ENCODE peak calls at places on chromosomes 6 and 20, in eight cellular contexts. I is GM23338; R is endodermal cell; U is SJSA1; O is psoas muscle; P is fibroblast of lung; M is CD4-positive, CD25-positive, alpha-beta regulatory T cell; E is small intestine. A is an unnamed sample. For H3K27me3, the result is how much of the 10 kb centered on the place peaks cover.

GRCh38 chr20:9480066-9480465 is 34.3 kb upstream of the LAMP5 start:
- DNase-seq in M (no peak), O (no peak), U (no peak), R (no peak), E (no peak), P (no peak), I (no peak), A (no peak)

GRCh38 chr6:106866875-106867658 is 107.5 kb downstream of the CD24 start:
- DNase-seq in M (no peak), I (peak), U (no peak), P (no peak), E (no peak), O (no peak), R (no peak), A (no peak)

GRCh38 chr6:155850408-155850841 is 394.8 kb upstream of the NOX3 start:
- DNase-seq in O (no peak), I (no peak), P (peak), R (no peak), M (no peak), E (no peak), U (no peak), A (peak)

GRCh38 chr20:728022-728944 is 40.0 kb downstream of the SLC52A3 start:
- DNase-seq in E (no peak), U (no peak), M (peak), P (peak), I (peak), R (peak), O (peak), A (peak)

GRCh38 chr20:63538204-63539091 is 1.3 kb upstream of the PTK6 start:
- DNase-seq in E (peak), M (peak), P (peak), R (no peak), I (peak), U (peak), O (no peak), A (peak)

GRCh38 chr6:1554241-1554880 is 55.4 kb upstream of the FOXC1 start:
- DNase-seq in R (no peak), P (peak), I (no peak), E (peak), O (no peak), U (no peak), M (no peak), A (no peak)

GRCh38 chr20:1033751-1034419 is 31.8 kb upstream of the RSPO4 start:
- DNase-seq in O (no peak), E (no peak), I (no peak), R (no peak), P (no peak), M (no peak), U (no peak), A (no peak)

GRCh38 chr6:42136508-42137191 is 5.8 kb downstream of the C6orf132 start:
- DNase-seq in R (peak), U (no peak), O (no peak), P (peak), M (peak), E (peak), I (peak), A (peak)

GRCh38 chr6:24926192-24926591 is 9.6 kb downstream of the RIPOR2 start:
- DNase-seq in I (no peak), U (no peak), P (no peak), R (no peak), O (no peak), M (no peak), E (no peak), A (no peak)

GRCh38 chr20:64086801-64087200 is 2.6 kb upstream of the LKAAEAR1 start:
- DNase-seq in P (no peak), O (no peak), E (no peak), M (no peak), R (no peak), U (no peak), I (no peak), A (peak)

GRCh38 chr6:38973178-38974057 is 75.2 kb upstream of the GLP1R start:
- DNase-seq in E (peak), R (no peak), U (no peak), I (peak), P (peak), O (no peak), M (peak), A (peak)

GRCh38 chr6:157995458-157995857 is 13.8 kb downstream of the SYNJ2 start:
- DNase-seq in O (no peak), R (no peak), E (no peak), U (no peak), I (no peak), M (no peak), P (no peak), A (no peak)

GRCh38 chr20:51536116-51537069 is 6.1 kb downstream of the NFATC2 start:
- DNase-seq in I (no peak), M (no peak), P (no peak), O (no peak), R (no peak), U (no peak), E (no peak), A (no peak)

GRCh38 chr6:170416959-170417606 is 110.5 kb downstream of the FAM120B start:
- DNase-seq in I (no peak), E (no peak), P (no peak), U (no peak), M (no peak), R (peak), O (no peak), A (no peak)

GRCh38 chr20:21663465-21663864 is 42.0 kb upstream of the PAX1 start:
- DNase-seq in U (no peak), P (no peak), O (no peak), M (no peak), E (no peak), I (no peak), R (no peak), A (no peak)

GRCh38 chr20:21670981-21671380 is 34.5 kb upstream of the PAX1 start:
- DNase-seq in O (no peak), U (no peak), R (no peak), I (no peak), M (no peak), E (no peak), P (no peak), A (no peak)

GRCh38 chr20:21670126-21670525 is 35.3 kb upstream of the PAX1 start:
- DNase-seq in E (no peak), U (no peak), M (no peak), O (no peak), I (no peak), R (no peak), P (no peak), A (no peak)

GRCh38 chr20:21661488-21662055 is 43.9 kb upstream of the PAX1 start:
- DNase-seq in P (no peak), E (no peak), R (no peak), O (no peak), I (no peak), U (no peak), M (no peak), A (no peak)

GRCh38 chr20:21665687-21666446 is 39.6 kb upstream of the PAX1 start:
- DNase-seq in O (no peak), M (no peak), I (no peak), P (no peak), R (no peak), E (no peak), U (no peak), A (peak)
- H3K27me3 ChIP-seq in O (under half), M (under half), I (under half), P (under half), R (under half), E (under half), U (under half), A (under half)

DNA sequence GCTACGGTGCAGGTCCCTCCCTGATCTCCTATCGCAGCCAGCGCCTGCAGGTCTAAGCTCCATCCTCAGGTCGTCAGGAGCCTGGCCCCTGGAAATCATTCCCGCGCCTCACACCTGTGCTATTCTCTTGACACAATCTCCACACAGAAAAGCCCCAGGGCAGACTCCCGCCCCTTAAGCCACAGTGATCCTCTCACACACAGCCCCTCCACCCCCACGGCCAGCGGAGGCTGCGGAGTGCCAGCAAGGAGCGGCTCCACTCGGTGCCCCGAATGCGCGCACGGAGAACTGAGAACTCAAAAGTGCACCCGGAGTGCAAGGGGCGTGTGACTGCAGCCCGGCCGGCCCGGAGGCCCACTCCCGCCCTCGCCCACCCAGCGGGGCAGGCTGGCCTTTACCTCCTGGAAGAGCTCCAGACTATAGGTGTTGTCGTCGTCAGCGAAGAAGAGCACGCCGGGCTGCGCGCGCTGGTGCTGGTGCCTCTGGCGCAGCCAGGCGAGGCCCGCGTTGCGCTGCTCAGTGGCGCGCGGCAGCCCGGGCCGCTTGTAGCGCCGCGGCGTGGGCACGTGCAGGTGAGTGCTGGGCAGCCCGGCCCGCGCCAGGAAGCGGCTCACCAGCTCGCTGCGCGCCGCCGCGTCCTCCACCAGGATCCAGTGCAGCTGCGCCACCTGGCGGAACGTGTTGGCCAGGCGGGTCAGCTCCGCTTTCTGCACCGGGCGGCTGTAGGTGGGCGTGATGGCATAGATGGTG is 1.2 kb downstream of the B3GAT2 start:
- DNase-seq in P (peak), E (peak), M (peak), R (peak), I (peak), U (peak), O (peak), A (peak)
- H3K27me3 ChIP-seq in P (under half), E (under half), M (under half), R (half or more), I (half or more), U (half or more), O (under half), A (under half)

DNA sequence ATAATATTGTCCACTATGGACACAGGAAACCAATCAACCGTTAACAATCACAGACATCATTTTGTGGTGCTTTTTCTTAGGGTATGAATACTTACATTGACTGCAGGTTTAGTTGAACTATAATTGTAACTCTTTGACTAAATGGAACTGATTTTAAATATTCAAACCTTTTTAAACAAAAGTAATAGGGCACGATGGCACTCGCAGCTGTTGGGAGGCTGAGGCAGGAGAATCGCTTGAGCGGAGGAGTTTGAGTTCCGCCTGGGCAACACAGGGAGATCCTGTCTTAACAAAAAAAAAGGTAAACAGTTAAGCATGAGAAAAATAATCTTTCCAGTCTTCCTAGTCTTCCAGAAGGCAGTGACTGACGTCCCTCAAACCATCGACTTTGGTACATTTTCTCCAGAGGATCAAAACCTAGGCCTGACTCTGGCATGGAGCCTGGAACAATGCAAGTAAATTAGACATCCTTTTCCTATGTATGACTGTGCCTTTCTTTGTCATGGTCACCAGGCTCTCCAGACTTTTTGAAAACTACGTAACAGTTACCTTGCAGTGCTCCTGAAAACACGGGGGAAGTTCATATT is 16.6 kb upstream of the PRDM13 start:
- DNase-seq in U (no peak), M (no peak), E (no peak), R (peak), O (no peak), I (no peak), P (no peak), A (no peak)
- H3K27me3 ChIP-seq in U (half or more), M (half or more), E (under half), R (half or more), O (under half), I (half or more), P (under half), A (under half)

GRCh38 chr6:108175176-108175591 is 9.4 kb downstream of the NR2E1 start:
- DNase-seq in E (no peak), R (no peak), I (no peak), M (no peak), U (no peak), P (no peak), O (no peak), A (no peak)
- H3K27me3 ChIP-seq in E (under half), R (half or more), I (half or more), M (half or more), U (under half), P (half or more), O (under half), A (half or more)